ENCODE peak calls at places on chromosomes 13 and 19, in nine cellular contexts. S is stimulated activated CD4-positive, alpha-beta T cell treated with anti-CD3 and anti-CD28 coated beads, Interleukin-12 subunit alpha, Interleukin-12 subunit beta, amount 100 ng/mL, for 48 hours; F is SK-MEL-5; D is NCI-H446 treated with DMSO at 0.1 percent for 48 hours; E is T-helper 1 cell; B is caudate nucleus; P is NCI-H1417; M is AG09309; Y is brain microvascular endothelial cell. U is an unnamed sample.
A peak's percentile ranks its signal among the peaks of the same experiment; 100 is the strongest.

GRCh38 chr13:93425411-93425810 is 198.8 kb downstream of the GPC6 start:
- DNase-seq in P (no peak), M (no peak), D (no peak), B (no peak), Y (no peak), F (no peak), S (no peak), E (no peak), U (no peak)

GRCh38 chr13:98313938-98314292 is 136.8 kb upstream of the RNF113B start:
- DNase-seq in Y (no peak), M (no peak), P (no peak), B (no peak), E (no peak), F (no peak), D (no peak), S (no peak), U (no peak)

GRCh38 chr19:10568444-10568825 is 344 bp downstream of the CDKN2D start:
- DNase-seq in D (no peak), S (no peak), Y (no peak), M (no peak), B (peak; percentile 47), F (no peak), E (no peak), P (no peak), U (no peak)

GRCh38 chr13:40916207-40916998 is 102.7 kb downstream of the ELF1 start:
- DNase-seq in E (no peak), S (no peak), M (no peak), D (no peak), P (no peak), B (no peak), Y (peak; percentile 9), F (no peak), U (no peak)

GRCh38 chr19:48558018-48558684 is 6.2 kb downstream of the SULT2B1 start:
- DNase-seq in P (no peak), E (no peak), B (no peak), F (no peak), Y (peak; percentile 36), M (no peak), S (no peak), D (no peak), U (no peak)

GRCh38 chr13:26050568-26051230 is 1.1 kb downstream of the SHISA2 start:
- DNase-seq in Y (no peak), B (peak; percentile 41), E (no peak), F (no peak), S (no peak), D (no peak), P (peak; percentile 70), M (no peak), U (no peak)

GRCh38 chr13:71867101-71867814 is at the start of gene DACH1:
- DNase-seq in Y (peak; percentile 58), B (peak; percentile 49), E (no peak), F (peak; percentile 51), D (peak; percentile 81), P (peak; percentile 97), M (no peak), S (no peak), U (no peak)

GRCh38 chr19:40600086-40600917 is 867 bp upstream of the LTBP4 start:
- DNase-seq in P (no peak), M (no peak), D (no peak), Y (no peak), E (no peak), F (no peak), B (no peak), S (no peak), U (peak; percentile 33)

GRCh38 chr13:41634407-41634806 is 177.1 kb downstream of the RGCC start:
- DNase-seq in S (no peak), P (no peak), Y (no peak), D (no peak), M (no peak), F (no peak), E (no peak), B (no peak), U (no peak)

GRCh38 chr13:113458218-113459065 is 5.2 kb upstream of the ADPRHL1 start:
- DNase-seq in M (no peak), B (no peak), D (no peak), Y (peak; percentile 39), E (no peak), F (peak; percentile 52), P (peak; percentile 52), S (no peak), U (no peak)

GRCh38 chr19:16366433-16367268 is 42.0 kb downstream of the KLF2 start:
- DNase-seq in F (no peak), E (no peak), B (no peak), D (no peak), Y (no peak), P (no peak), M (no peak), S (no peak), U (peak; percentile 57)

GRCh38 chr19:1315470-1316166 is 29.9 kb downstream of the EFNA2 start:
- DNase-seq in P (peak; percentile 65), Y (peak; percentile 8), B (peak; percentile 46), D (no peak), E (no peak), F (peak; percentile 40), M (no peak), S (no peak), U (no peak)

GRCh38 chr19:400976-401835 is 7.7 kb downstream of the C2CD4C start:
- DNase-seq in D (peak; percentile 50), Y (no peak), B (no peak), F (no peak), M (no peak), E (no peak), P (no peak), S (no peak), U (no peak)

GRCh38 chr19:34260771-34261173 is 6.4 kb downstream of the GARRE1 start:
- DNase-seq in S (no peak), F (no peak), D (no peak), B (no peak), P (no peak), Y (peak; percentile 59), E (no peak), M (no peak), U (no peak)

GRCh38 chr19:3987619-3988371 is 2.5 kb upstream of the EEF2 start:
- DNase-seq in F (peak; percentile 84), E (peak; percentile 81), P (peak; percentile 95), S (peak; percentile 81), M (no peak), Y (peak; percentile 62), D (peak; percentile 79), B (peak; percentile 62), U (peak; percentile 86)

GRCh38 chr13:23984541-23984940 is 87.2 kb upstream of the C1QTNF9B start:
- DNase-seq in M (no peak), S (no peak), D (no peak), B (no peak), E (no peak), P (no peak), Y (no peak), F (no peak), U (no peak)

GRCh38 chr19:28492616-28493015 is 720.3 kb downstream of the UQCRFS1 start:
- DNase-seq in F (no peak), B (no peak), P (no peak), D (no peak), S (no peak), M (no peak), E (no peak), Y (no peak), U (no peak)

GRCh38 chr19:5335593-5335992 is 5.0 kb downstream of the PTPRS start:
- DNase-seq in B (no peak), S (no peak), Y (no peak), P (no peak), D (no peak), E (no peak), F (no peak), M (no peak), U (no peak)

GRCh38 chr13:76512676-76513277 is 373.4 kb downstream of the KCTD12 start:
- DNase-seq in B (no peak), E (no peak), D (peak; percentile 6), Y (peak; percentile 92), F (peak; percentile 73), P (peak; percentile 66), S (no peak), M (peak; percentile 50), U (no peak)

GRCh38 chr19:41402010-41402409 is 4.4 kb downstream of the BCKDHA start:
- DNase-seq in D (no peak), P (no peak), M (no peak), Y (no peak), S (no peak), B (no peak), F (no peak), E (no peak), U (no peak)

GRCh38 chr19:1811942-1812425 is at the start of gene ATP8B3:
- DNase-seq in D (no peak), P (no peak), F (no peak), M (no peak), E (peak; percentile 64), B (no peak), S (peak; percentile 73), Y (no peak), U (no peak)

GRCh38 chr19:21398851-21399250 is 1.9 kb downstream of the ZNF493 start:
- DNase-seq in M (peak; percentile 4), B (no peak), F (no peak), E (no peak), D (no peak), S (no peak), P (no peak), Y (no peak), U (no peak)

GRCh38 chr19:4602915-4603314 is 36.4 kb upstream of the TNFAIP8L1 start:
- DNase-seq in B (no peak), P (no peak), D (no peak), E (no peak), F (no peak), Y (no peak), M (no peak), S (no peak), U (no peak)

GRCh38 chr13:42798118-42798517 is 16.7 kb downstream of the FAM216B start:
- DNase-seq in E (no peak), F (no peak), D (no peak), B (no peak), Y (no peak), S (no peak), P (no peak), M (no peak), U (no peak)

GRCh38 chr19:384801-385169 is 24.2 kb downstream of the C2CD4C start:
- DNase-seq in S (no peak), F (no peak), D (no peak), B (no peak), Y (no peak), M (no peak), P (no peak), E (no peak), U (no peak)

GRCh38 chr13:76711515-76712182 is 174.6 kb downstream of the KCTD12 start:
- DNase-seq in S (no peak), P (no peak), D (no peak), B (no peak), F (no peak), E (no peak), M (peak; percentile 84), Y (peak; percentile 77), U (no peak)

GRCh38 chr19:46350029-46350757 is 3.3 kb downstream of the PPP5C start:
- DNase-seq in P (peak; percentile 67), E (no peak), B (no peak), M (no peak), F (no peak), Y (no peak), S (no peak), D (no peak), U (no peak)

GRCh38 chr19:48746738-48747575 is at the start of gene IZUMO1:
- DNase-seq in P (no peak), E (no peak), D (no peak), S (peak; percentile 53), Y (peak; percentile 94), F (peak; percentile 92), M (no peak), B (peak; percentile 85), U (no peak)

GRCh38 chr13:111114362-111115050 is 604 bp upstream of the ARHGEF7 start:
- DNase-seq in P (peak; percentile 87), F (no peak), S (no peak), Y (peak; percentile 31), D (no peak), M (no peak), B (no peak), E (no peak), U (peak; percentile 13)

GRCh38 chr19:23075031-23075733 is 41.6 kb upstream of the ZNF730 start:
- DNase-seq in B (peak; percentile 2), M (peak; percentile 16), P (peak; percentile 94), S (no peak), E (no peak), F (peak; percentile 20), Y (peak; percentile 60), D (no peak), U (no peak)

GRCh38 chr19:7492142-7493055 is 3.6 kb upstream of the PEX11G start:
- DNase-seq in B (no peak), P (no peak), F (no peak), Y (no peak), S (peak; percentile 63), M (peak; percentile 92), D (no peak), E (no peak), U (no peak)